ENCODE peak calls at places on chromosomes 3 and 15, in ten cellular contexts. One of them, this sample, is unnamed.
A peak's percentile ranks its signal among the peaks of the same experiment; 100 is the strongest.

GRCh38 chr15:38896652-38897051 is 332.0 kb upstream of the RASGRP1 start:
- DNase-seq in colonic mucosa: no peak
- DNase-seq in T-helper 9 cell: no peak
- DNase-seq in GM12864: no peak
- DNase-seq in astrocyte of the spinal cord: no peak
- DNase-seq in esophagus squamous epithelium: no peak
- DNase-seq in Calu3: no peak
- DNase-seq in mammary epithelial cell: no peak
- DNase-seq in EH: peak; percentile 51
- DNase-seq in NCI-H1092 treated with DMSO at 0.1 percent for 48 hours: no peak
- DNase-seq in this sample: no peak

GRCh38 chr3:185024966-185025365 is 127.9 kb downstream of the C3orf70 start:
- DNase-seq in colonic mucosa: no peak
- DNase-seq in T-helper 9 cell: no peak
- DNase-seq in GM12864: no peak
- DNase-seq in astrocyte of the spinal cord: no peak
- DNase-seq in esophagus squamous epithelium: no peak
- DNase-seq in Calu3: no peak
- DNase-seq in mammary epithelial cell: no peak
- DNase-seq in EH: peak; percentile 1
- DNase-seq in NCI-H1092 treated with DMSO at 0.1 percent for 48 hours: no peak
- DNase-seq in this sample: no peak

GRCh38 chr3:4821975-4822374 is 157.3 kb upstream of the BHLHE40 start:
- DNase-seq in colonic mucosa: no peak
- DNase-seq in T-helper 9 cell: peak; percentile 74
- DNase-seq in GM12864: no peak
- DNase-seq in astrocyte of the spinal cord: no peak
- DNase-seq in esophagus squamous epithelium: no peak
- DNase-seq in Calu3: no peak
- DNase-seq in mammary epithelial cell: no peak
- DNase-seq in EH: no peak
- DNase-seq in NCI-H1092 treated with DMSO at 0.1 percent for 48 hours: no peak
- DNase-seq in this sample: no peak

GRCh38 chr15:74635228-74635627 is 19.6 kb downstream of the CLK3 start:
- DNase-seq in colonic mucosa: peak; percentile 74
- DNase-seq in T-helper 9 cell: peak; percentile 57
- DNase-seq in GM12864: peak; percentile 55
- DNase-seq in astrocyte of the spinal cord: peak; percentile 55
- DNase-seq in esophagus squamous epithelium: no peak
- DNase-seq in Calu3: peak; percentile 81
- DNase-seq in mammary epithelial cell: peak; percentile 55
- DNase-seq in EH: peak; percentile 66
- DNase-seq in NCI-H1092 treated with DMSO at 0.1 percent for 48 hours: peak; percentile 22
- DNase-seq in this sample: peak; percentile 62

GRCh38 chr3:110456438-110457138 is 615.0 kb upstream of the NECTIN3 start:
- DNase-seq in colonic mucosa: no peak
- DNase-seq in T-helper 9 cell: no peak
- DNase-seq in GM12864: no peak
- DNase-seq in astrocyte of the spinal cord: no peak
- DNase-seq in esophagus squamous epithelium: no peak
- DNase-seq in Calu3: no peak
- DNase-seq in mammary epithelial cell: no peak
- DNase-seq in EH: no peak
- DNase-seq in NCI-H1092 treated with DMSO at 0.1 percent for 48 hours: no peak
- DNase-seq in this sample: no peak

GRCh38 chr3:189171707-189172106 is at the start of gene TPRG1:
- DNase-seq in colonic mucosa: peak; percentile 45
- DNase-seq in T-helper 9 cell: no peak
- DNase-seq in GM12864: no peak
- DNase-seq in astrocyte of the spinal cord: no peak
- DNase-seq in esophagus squamous epithelium: no peak
- DNase-seq in Calu3: no peak
- DNase-seq in mammary epithelial cell: no peak
- DNase-seq in EH: no peak
- DNase-seq in NCI-H1092 treated with DMSO at 0.1 percent for 48 hours: no peak
- DNase-seq in this sample: no peak

GRCh38 chr15:77607111-77607893 is 25.4 kb downstream of the LINGO1 start:
- DNase-seq in colonic mucosa: no peak
- DNase-seq in T-helper 9 cell: no peak
- DNase-seq in GM12864: no peak
- DNase-seq in astrocyte of the spinal cord: no peak
- DNase-seq in esophagus squamous epithelium: no peak
- DNase-seq in Calu3: no peak
- DNase-seq in mammary epithelial cell: no peak
- DNase-seq in EH: peak; percentile 53
- DNase-seq in NCI-H1092 treated with DMSO at 0.1 percent for 48 hours: no peak
- DNase-seq in this sample: no peak

GRCh38 chr15:31280831-31281216 is 45.8 kb upstream of the KLF13 start:
- DNase-seq in colonic mucosa: no peak
- DNase-seq in T-helper 9 cell: no peak
- DNase-seq in GM12864: no peak
- DNase-seq in astrocyte of the spinal cord: no peak
- DNase-seq in esophagus squamous epithelium: no peak
- DNase-seq in Calu3: no peak
- DNase-seq in mammary epithelial cell: no peak
- DNase-seq in EH: no peak
- DNase-seq in NCI-H1092 treated with DMSO at 0.1 percent for 48 hours: no peak
- DNase-seq in this sample: peak; percentile 2

GRCh38 chr3:11131371-11131770 is 22.9 kb upstream of the HRH1 start:
- DNase-seq in colonic mucosa: no peak
- DNase-seq in T-helper 9 cell: no peak
- DNase-seq in GM12864: no peak
- DNase-seq in astrocyte of the spinal cord: peak; percentile 39
- DNase-seq in esophagus squamous epithelium: no peak
- DNase-seq in Calu3: no peak
- DNase-seq in mammary epithelial cell: no peak
- DNase-seq in EH: no peak
- DNase-seq in NCI-H1092 treated with DMSO at 0.1 percent for 48 hours: no peak
- DNase-seq in this sample: no peak

GRCh38 chr3:67561995-67562394 is 92.4 kb downstream of the SUCLG2 start:
- DNase-seq in colonic mucosa: no peak
- DNase-seq in T-helper 9 cell: no peak
- DNase-seq in GM12864: no peak
- DNase-seq in astrocyte of the spinal cord: no peak
- DNase-seq in esophagus squamous epithelium: no peak
- DNase-seq in Calu3: no peak
- DNase-seq in mammary epithelial cell: no peak
- DNase-seq in EH: peak; percentile 9
- DNase-seq in NCI-H1092 treated with DMSO at 0.1 percent for 48 hours: no peak
- DNase-seq in this sample: no peak

GRCh38 chr15:32105258-32106248 is 75.2 kb downstream of the CHRNA7 start:
- DNase-seq in colonic mucosa: no peak
- DNase-seq in T-helper 9 cell: no peak
- DNase-seq in GM12864: no peak
- DNase-seq in astrocyte of the spinal cord: no peak
- DNase-seq in esophagus squamous epithelium: no peak
- DNase-seq in Calu3: no peak
- DNase-seq in mammary epithelial cell: no peak
- DNase-seq in EH: no peak
- DNase-seq in NCI-H1092 treated with DMSO at 0.1 percent for 48 hours: no peak
- DNase-seq in this sample: no peak

GRCh38 chr15:66886241-66886675 is 179.1 kb upstream of the SMAD3 start:
- DNase-seq in colonic mucosa: peak; percentile 8
- DNase-seq in T-helper 9 cell: no peak
- DNase-seq in GM12864: no peak
- DNase-seq in astrocyte of the spinal cord: no peak
- DNase-seq in esophagus squamous epithelium: no peak
- DNase-seq in Calu3: no peak
- DNase-seq in mammary epithelial cell: no peak
- DNase-seq in EH: no peak
- DNase-seq in NCI-H1092 treated with DMSO at 0.1 percent for 48 hours: no peak
- DNase-seq in this sample: no peak

GRCh38 chr3:31610700-31611275 is 78.1 kb downstream of the STT3B start:
- DNase-seq in colonic mucosa: peak; percentile 29
- DNase-seq in T-helper 9 cell: no peak
- DNase-seq in GM12864: no peak
- DNase-seq in astrocyte of the spinal cord: peak; percentile 50
- DNase-seq in esophagus squamous epithelium: no peak
- DNase-seq in Calu3: peak; percentile 17
- DNase-seq in mammary epithelial cell: peak; percentile 36
- DNase-seq in EH: peak; percentile 59
- DNase-seq in NCI-H1092 treated with DMSO at 0.1 percent for 48 hours: no peak
- DNase-seq in this sample: peak; percentile 13

GRCh38 chr3:73950781-73951180 is 326.0 kb upstream of the PDZRN3 start:
- DNase-seq in colonic mucosa: no peak
- DNase-seq in T-helper 9 cell: no peak
- DNase-seq in GM12864: no peak
- DNase-seq in astrocyte of the spinal cord: no peak
- DNase-seq in esophagus squamous epithelium: no peak
- DNase-seq in Calu3: no peak
- DNase-seq in mammary epithelial cell: no peak
- DNase-seq in EH: no peak
- DNase-seq in NCI-H1092 treated with DMSO at 0.1 percent for 48 hours: no peak
- DNase-seq in this sample: no peak

GRCh38 chr15:101269479-101270223 is 7.6 kb downstream of the SELENOS start:
- DNase-seq in colonic mucosa: no peak
- DNase-seq in T-helper 9 cell: no peak
- DNase-seq in GM12864: no peak
- DNase-seq in astrocyte of the spinal cord: no peak
- DNase-seq in esophagus squamous epithelium: no peak
- DNase-seq in Calu3: peak; percentile 32
- DNase-seq in mammary epithelial cell: no peak
- DNase-seq in EH: peak; percentile 41
- DNase-seq in NCI-H1092 treated with DMSO at 0.1 percent for 48 hours: no peak
- DNase-seq in this sample: no peak